ENCODE peak calls at places on chromosomes 1 and 21, in five cellular contexts. A, D, H, X and I are unnamed samples.

GRCh38 chr1:211738096-211738708 is 62.8 kb upstream of the NEK2 start:
- DNase-seq in A (no peak), D (no peak), H (no peak), X (no peak), I (no peak)

GRCh38 chr1:201759194-201759814 is 69.7 kb upstream of the IPO9 start:
- DNase-seq in A (no peak), D (no peak), H (no peak), X (no peak), I (no peak)

GRCh38 chr1:43779266-43779665 is 71.9 kb downstream of the ST3GAL3 start:
- DNase-seq in A (no peak), D (no peak), H (no peak), X (no peak), I (no peak)

GRCh38 chr21:32604484-32604883 is 7.7 kb downstream of the CFAP298 start:
- DNase-seq in A (no peak), D (no peak), H (no peak), X (no peak), I (no peak)

GRCh38 chr1:9651565-9652378 is at the start of gene PIK3CD:
- DNase-seq in A (peak; percentile 85), D (no peak), H (no peak), X (no peak), I (no peak)

GRCh38 chr1:234998174-234998741 is 130.4 kb downstream of the TOMM20 start:
- DNase-seq in A (no peak), D (no peak), H (peak; percentile 80), X (peak; percentile 72), I (peak; percentile 83)

GRCh38 chr1:208189183-208189582 is 55.0 kb downstream of the PLXNA2 start:
- DNase-seq in A (no peak), D (peak; percentile 48), H (no peak), X (no peak), I (no peak)

GRCh38 chr21:27110956-27111355 is 144.1 kb upstream of the ADAMTS5 start:
- DNase-seq in A (no peak), D (no peak), H (no peak), X (no peak), I (no peak)

GRCh38 chr1:54609301-54609921 is 13.9 kb downstream of the FAM151A start:
- DNase-seq in A (no peak), D (no peak), H (no peak), X (no peak), I (no peak)

GRCh38 chr1:245107776-245108114 is 47.0 kb upstream of the KIF26B start:
- DNase-seq in A (no peak), D (no peak), H (no peak), X (no peak), I (no peak)

GRCh38 chr1:94383966-94384408 is 34.2 kb upstream of the ABCD3 start:
- DNase-seq in A (no peak), D (no peak), H (no peak), X (peak; percentile 99), I (no peak)

GRCh38 chr1:218284377-218284916 is 646 bp upstream of the RRP15 start:
- DNase-seq in A (peak; percentile 59), D (no peak), H (no peak), X (no peak), I (no peak)

GRCh38 chr1:1255627-1256026 is 9.1 kb upstream of the C1QTNF12 start:
- DNase-seq in A (no peak), D (no peak), H (no peak), X (no peak), I (no peak)

GRCh38 chr1:175422122-175422521 is 229.5 kb upstream of the KIAA0040 start:
- DNase-seq in A (no peak), D (no peak), H (no peak), X (no peak), I (no peak)

GRCh38 chr1:212649020-212649419 is 40.5 kb downstream of the ATF3 start:
- DNase-seq in A (no peak), D (no peak), H (no peak), X (no peak), I (no peak)

GRCh38 chr21:23398726-23399125 is 2208.6 kb downstream of the MRPL39 start:
- DNase-seq in A (no peak), D (no peak), H (no peak), X (no peak), I (no peak)

GRCh38 chr1:30743584-30744059 is 14.0 kb downstream of the LAPTM5 start:
- DNase-seq in A (no peak), D (no peak), H (no peak), X (no peak), I (no peak)

GRCh38 chr1:220824031-220824989 is 37.6 kb downstream of the MTARC1 start:
- DNase-seq in A (no peak), D (no peak), H (no peak), X (peak; percentile 15), I (no peak)

GRCh38 chr1:163758977-163759670 is 437.4 kb downstream of the NUF2 start:
- DNase-seq in A (no peak), D (no peak), H (no peak), X (no peak), I (no peak)

GRCh38 chr1:154567386-154568164 is at the start of gene CHRNB2:
- DNase-seq in A (peak; percentile 97), D (peak; percentile 91), H (no peak), X (peak; percentile 15), I (no peak)

GRCh38 chr1:5985250-5985649 is 7.0 kb downstream of the NPHP4 start:
- DNase-seq in A (no peak), D (no peak), H (no peak), X (no peak), I (no peak)

GRCh38 chr1:234752927-234753326 is 142.9 kb upstream of the IRF2BP2 start:
- DNase-seq in A (no peak), D (no peak), H (no peak), X (no peak), I (no peak)

GRCh38 chr1:227065311-227065710 is 125.2 kb downstream of the COQ8A start:
- DNase-seq in A (no peak), D (no peak), H (no peak), X (no peak), I (no peak)

GRCh38 chr21:43989401-43989800 is 22.7 kb upstream of the TRAPPC10 start:
- DNase-seq in A (peak; percentile 22), D (no peak), H (no peak), X (no peak), I (no peak)

GRCh38 chr1:17128361-17128760 is 9.1 kb upstream of the PADI2 start:
- DNase-seq in A (no peak), D (no peak), H (peak; percentile 50), X (no peak), I (peak; percentile 91)

GRCh38 chr1:233090706-233091494 is 140.5 kb downstream of the NTPCR start:
- DNase-seq in A (no peak), D (no peak), H (no peak), X (no peak), I (no peak)

GRCh38 chr1:225835752-225836151 is 25.8 kb downstream of the EPHX1 start:
- DNase-seq in A (no peak), D (no peak), H (no peak), X (no peak), I (no peak)

GRCh38 chr1:221201773-221202172 is 322.5 kb downstream of the HLX start:
- DNase-seq in A (no peak), D (no peak), H (no peak), X (no peak), I (no peak)

DNA sequence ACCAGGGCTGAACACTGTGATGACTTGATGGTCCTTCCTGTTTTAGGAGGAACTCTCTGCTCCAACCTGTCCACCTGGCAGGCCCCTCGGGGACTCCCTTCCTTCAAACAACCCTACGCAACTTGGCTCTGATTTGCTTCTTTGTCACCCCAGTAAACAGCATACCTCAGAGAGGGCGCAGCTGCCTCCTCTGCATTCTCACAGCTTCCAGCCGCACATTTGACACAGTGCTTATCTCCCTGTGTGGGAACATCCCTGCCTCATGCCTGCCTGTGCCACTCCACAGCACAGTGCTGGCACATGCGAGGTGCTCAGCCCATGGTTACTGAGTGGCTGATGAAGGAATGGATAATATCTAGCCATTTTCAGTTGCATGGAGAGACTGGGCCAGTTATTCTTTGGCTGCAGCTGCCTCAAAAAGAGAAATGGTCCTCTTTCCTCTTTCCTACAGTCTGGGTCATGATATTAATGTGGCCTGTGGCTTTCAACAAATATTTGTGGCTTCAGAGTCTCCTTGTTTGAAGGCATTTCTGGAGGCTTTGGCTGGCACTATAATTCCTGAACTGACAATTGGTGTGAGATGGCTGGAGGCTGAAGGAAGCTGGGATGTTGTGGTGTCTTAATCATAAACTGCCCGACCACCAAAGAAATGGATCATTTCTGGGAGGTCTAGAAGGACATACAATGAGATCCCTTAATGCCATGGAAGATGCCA is 77.9 kb downstream of the TENT5C start:
- DNase-seq in A (no peak), D (no peak), H (no peak), X (no peak), I (no peak)
- H3K4me1 ChIP-seq in A (peaks cover under 1% of the 10 kb centered on the region), D (no peaks in the 10 kb centered on the region), H (peaks cover 8% of the 10 kb centered on the region), X (peaks cover 18% of the 10 kb centered on the region), I (no peaks in the 10 kb centered on the region)

GRCh38 chr1:11654571-11655262 is at the start of gene FBXO44:
- DNase-seq in A (peak; percentile 89), D (peak; percentile 83), H (no peak), X (peak; percentile 62), I (no peak)
- TF ChIP-seq REST in A (no peak), D (no peak), H (no peak), X (no peak), I (no peak)

DNA sequence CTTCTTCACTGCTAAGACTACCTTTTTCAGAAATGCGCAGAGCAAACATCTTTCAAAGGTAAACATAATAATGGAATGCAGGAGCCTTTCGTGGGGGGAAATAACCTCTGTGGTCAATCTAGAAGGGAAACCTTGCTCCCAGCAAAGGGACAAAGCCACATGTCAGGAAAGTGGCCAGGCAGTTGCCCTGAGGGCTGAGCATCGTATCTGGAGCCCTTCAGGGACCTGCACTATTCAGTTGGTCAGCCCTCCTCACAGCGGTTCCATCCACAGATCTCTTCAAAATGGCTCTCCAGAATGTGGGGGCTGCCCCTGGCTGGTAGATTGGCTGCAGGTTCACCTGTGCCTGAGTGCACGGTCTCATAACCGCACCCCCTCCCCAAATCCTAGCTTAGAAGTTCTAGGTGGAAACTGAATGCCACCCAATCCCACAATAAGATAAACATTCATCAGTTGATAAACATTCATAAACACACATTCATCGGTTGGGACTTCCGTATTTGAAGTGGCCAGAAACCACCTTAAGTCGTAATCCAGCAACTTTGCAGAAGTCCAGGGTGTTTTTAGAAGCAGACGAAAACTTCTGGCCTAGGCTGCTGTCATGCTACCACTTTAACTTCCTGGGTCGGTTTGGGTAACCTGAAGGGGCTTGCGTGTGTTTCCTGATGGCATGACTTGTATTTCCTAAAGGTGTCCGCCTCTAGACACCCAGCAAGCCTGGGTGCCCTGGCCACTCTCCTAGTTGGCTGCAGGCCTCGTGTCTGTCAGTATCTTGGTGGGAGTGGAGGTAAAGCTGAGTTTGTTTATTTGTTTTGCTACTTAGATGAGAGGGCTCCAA is 50.5 kb downstream of the RASSF5 start:
- DNase-seq in A (peak; percentile 45), D (peak; percentile 44), H (no peak), X (no peak), I (no peak)
- TF ChIP-seq SIN3A in A (no peak), D (no peak), H (no peak), X (no peak), I (no peak)

GRCh38 chr1:8059161-8059622 is 33.1 kb upstream of the ERRFI1 start:
- DNase-seq in A (no peak), D (no peak), H (no peak), X (no peak), I (no peak)
- H3K4me1 ChIP-seq in A (peaks cover 8% of the 10 kb centered on the region), D (peaks cover 2% of the 10 kb centered on the region), H (peaks cover 90% of the 10 kb centered on the region), X (peaks cover 20% of the 10 kb centered on the region), I (peaks cover 67% of the 10 kb centered on the region)

DNA sequence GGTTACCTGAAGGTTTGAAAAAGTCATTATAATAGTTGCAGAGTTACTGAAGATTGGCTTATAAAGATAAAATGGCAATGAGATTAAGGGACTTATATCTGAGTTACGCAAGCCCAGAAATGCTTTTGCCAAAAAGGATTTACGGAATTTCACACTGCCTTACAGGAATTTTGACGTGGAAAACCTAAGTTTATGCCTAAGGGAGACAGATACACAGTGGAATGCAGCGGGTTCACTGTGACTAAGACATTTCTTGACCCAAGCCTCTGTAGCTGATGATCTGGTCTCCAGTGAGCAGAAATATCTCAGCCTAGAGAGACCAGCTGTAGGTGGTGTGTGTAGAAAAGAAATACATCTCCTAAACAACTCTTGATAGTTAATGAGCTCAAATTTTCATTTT is 10.1 kb upstream of the EXO1 start:
- DNase-seq in A (no peak), D (no peak), H (no peak), X (no peak), I (no peak)
- TF ChIP-seq REST in A (no peak), D (no peak), H (no peak), X (no peak), I (no peak)